ENCODE peak calls at places on chromosomes 12 and 14, in four cellular contexts. One of them, this sample, is unnamed.
A peak's percentile ranks its signal among the peaks of the same experiment; 100 is the strongest.

GRCh38 chr12:50579757-50580267 is 75.0 kb downstream of the DIP2B start:
- DNase-seq in HCT116: no peak
- DNase-seq in H1: no peak
- DNase-seq in GM12878: peak; percentile 40
- DNase-seq in this sample: no peak

GRCh38 chr12:10170199-10170598 is 1.7 kb downstream of the OLR1 start:
- DNase-seq in HCT116: no peak
- DNase-seq in H1: no peak
- DNase-seq in GM12878: no peak
- DNase-seq in this sample: no peak

GRCh38 chr14:94307410-94307992 is 14.4 kb upstream of the SERPINA10 start:
- DNase-seq in HCT116: peak; percentile 28
- DNase-seq in H1: no peak
- DNase-seq in GM12878: no peak
- DNase-seq in this sample: peak; percentile 13

GRCh38 chr12:6462234-6462995 is 8.1 kb downstream of the VAMP1 start:
- DNase-seq in HCT116: no peak
- DNase-seq in H1: no peak
- DNase-seq in GM12878: no peak
- DNase-seq in this sample: no peak

GRCh38 chr14:24612186-24612585 is 2.7 kb upstream of the GZMH start:
- DNase-seq in HCT116: no peak
- DNase-seq in H1: no peak
- DNase-seq in GM12878: no peak
- DNase-seq in this sample: no peak

GRCh38 chr14:64137657-64138290 is 156.4 kb downstream of the ESR2 start:
- DNase-seq in HCT116: no peak
- DNase-seq in H1: no peak
- DNase-seq in GM12878: no peak
- DNase-seq in this sample: no peak

GRCh38 chr12:128727461-128727860 is 96.3 kb downstream of the SLC15A4 start:
- DNase-seq in HCT116: no peak
- DNase-seq in H1: no peak
- DNase-seq in GM12878: no peak
- DNase-seq in this sample: no peak

GRCh38 chr12:124592050-124592449 is 24.6 kb upstream of the NCOR2 start:
- DNase-seq in HCT116: no peak
- DNase-seq in H1: no peak
- DNase-seq in GM12878: no peak
- DNase-seq in this sample: no peak

GRCh38 chr12:49342914-49343731 is 3.6 kb upstream of the DNAJC22 start:
- DNase-seq in HCT116: no peak
- DNase-seq in H1: no peak
- DNase-seq in GM12878: no peak
- DNase-seq in this sample: no peak

GRCh38 chr14:73771848-73772705 is 57.9 kb upstream of the PNMA1 start:
- DNase-seq in HCT116: no peak
- DNase-seq in H1: peak; percentile 43
- DNase-seq in GM12878: peak; percentile 85
- DNase-seq in this sample: peak; percentile 81

GRCh38 chr12:9943244-9943643 is 11.1 kb upstream of the CLEC2A start:
- DNase-seq in HCT116: no peak
- DNase-seq in H1: no peak
- DNase-seq in GM12878: no peak
- DNase-seq in this sample: no peak

GRCh38 chr12:106248177-106248848 is 493 bp upstream of the CKAP4 start:
- DNase-seq in HCT116: no peak
- DNase-seq in H1: no peak
- DNase-seq in GM12878: no peak
- DNase-seq in this sample: no peak

GRCh38 chr12:89730060-89730459 is 21.4 kb upstream of the ATP2B1 start:
- DNase-seq in HCT116: no peak
- DNase-seq in H1: no peak
- DNase-seq in GM12878: no peak
- DNase-seq in this sample: no peak

GRCh38 chr14:29390046-29390841 is 537.4 kb downstream of the PRKD1 start:
- DNase-seq in HCT116: no peak
- DNase-seq in H1: no peak
- DNase-seq in GM12878: no peak
- DNase-seq in this sample: no peak

GRCh38 chr12:57319678-57320469 is 68.9 kb upstream of the STAC3 start:
- DNase-seq in HCT116: no peak
- DNase-seq in H1: no peak
- DNase-seq in GM12878: no peak
- DNase-seq in this sample: no peak

GRCh38 chr12:42447371-42447786 is 121.4 kb downstream of the PPHLN1 start:
- DNase-seq in HCT116: no peak
- DNase-seq in H1: no peak
- DNase-seq in GM12878: no peak
- DNase-seq in this sample: no peak

GRCh38 chr12:12616512-12617275 is 5.0 kb downstream of the CREBL2 start:
- DNase-seq in HCT116: no peak
- DNase-seq in H1: no peak
- DNase-seq in GM12878: no peak
- DNase-seq in this sample: no peak

GRCh38 chr14:104081951-104082464 is 3.5 kb upstream of the ASPG start:
- DNase-seq in HCT116: no peak
- DNase-seq in H1: no peak
- DNase-seq in GM12878: no peak
- DNase-seq in this sample: no peak

GRCh38 chr12:102911320-102911719 is 5.7 kb downstream of the PAH start:
- DNase-seq in HCT116: no peak
- DNase-seq in H1: no peak
- DNase-seq in GM12878: no peak
- DNase-seq in this sample: no peak

GRCh38 chr12:49776413-49776812 is 35.1 kb downstream of the TMBIM6 start:
- DNase-seq in HCT116: peak; percentile 72
- DNase-seq in H1: peak; percentile 60
- DNase-seq in GM12878: no peak
- DNase-seq in this sample: peak; percentile 78

GRCh38 chr14:98803196-98803595 is 468.8 kb downstream of the BCL11B start:
- DNase-seq in HCT116: no peak
- DNase-seq in H1: no peak
- DNase-seq in GM12878: no peak
- DNase-seq in this sample: no peak

GRCh38 chr12:121810833-121811433 is 7.1 kb downstream of the SETD1B start:
- DNase-seq in HCT116: no peak
- DNase-seq in H1: no peak
- DNase-seq in GM12878: no peak
- DNase-seq in this sample: no peak

GRCh38 chr14:69632752-69633151 is 21.4 kb downstream of the SUSD6 start:
- DNase-seq in HCT116: no peak
- DNase-seq in H1: no peak
- DNase-seq in GM12878: no peak
- DNase-seq in this sample: no peak

GRCh38 chr12:87661770-87662402 is 367.3 kb downstream of the C12orf50 start:
- DNase-seq in HCT116: no peak
- DNase-seq in H1: no peak
- DNase-seq in GM12878: no peak
- DNase-seq in this sample: no peak

GRCh38 chr14:76055330-76055729 is 69.8 kb downstream of the IFT43 start:
- DNase-seq in HCT116: no peak
- DNase-seq in H1: no peak
- DNase-seq in GM12878: no peak
- DNase-seq in this sample: no peak

GRCh38 chr14:103551338-103551762 is 11.1 kb downstream of the BAG5 start:
- DNase-seq in HCT116: no peak
- DNase-seq in H1: no peak
- DNase-seq in GM12878: no peak
- DNase-seq in this sample: no peak

GRCh38 chr12:64780220-64780530 is 21.0 kb upstream of the GNS start:
- DNase-seq in HCT116: no peak
- DNase-seq in H1: no peak
- DNase-seq in GM12878: no peak
- DNase-seq in this sample: no peak

GRCh38 chr12:64782181-64782580 is 23.0 kb upstream of the GNS start:
- DNase-seq in HCT116: no peak
- DNase-seq in H1: no peak
- DNase-seq in GM12878: no peak
- DNase-seq in this sample: no peak

GRCh38 chr12:64780531-64781373 is 21.5 kb upstream of the GNS start:
- DNase-seq in HCT116: no peak
- DNase-seq in H1: no peak
- DNase-seq in GM12878: no peak
- DNase-seq in this sample: peak; percentile 32

GRCh38 chr12:64779349-64779974 is 20.3 kb upstream of the GNS start:
- DNase-seq in HCT116: no peak
- DNase-seq in H1: no peak
- DNase-seq in GM12878: no peak
- DNase-seq in this sample: no peak

GRCh38 chr12:64781374-64782029 is 22.3 kb upstream of the GNS start:
- DNase-seq in HCT116: no peak
- DNase-seq in H1: no peak
- DNase-seq in GM12878: no peak
- DNase-seq in this sample: no peak
- TF ChIP-seq EGR1 in HCT116: no peak
- TF ChIP-seq EGR1 in H1: no peak
- TF ChIP-seq EGR1 in GM12878: no peak
- TF ChIP-seq EGR1 in this sample: no peak

GRCh38 chr12:123571343-123571813 is 13.0 kb upstream of the TMED2 start:
- DNase-seq in HCT116: peak; percentile 33
- DNase-seq in H1: no peak
- DNase-seq in GM12878: no peak
- DNase-seq in this sample: peak; percentile 61
- H2AFZ ChIP-seq in HCT116: peak overlapping the region; percentile 99
- H2AFZ ChIP-seq in H1: peak overlapping the region; percentile 94
- H2AFZ ChIP-seq in GM12878: no peak overlapping the region
- H2AFZ ChIP-seq in this sample: peak overlapping the region; percentile 88

GRCh38 chr14:32331227-32331597 is 2.1 kb downstream of the AKAP6 start:
- DNase-seq in HCT116: no peak
- DNase-seq in H1: no peak
- DNase-seq in GM12878: no peak
- DNase-seq in this sample: peak; percentile 58
- TF ChIP-seq EGR1 in HCT116: no peak
- TF ChIP-seq EGR1 in H1: no peak
- TF ChIP-seq EGR1 in GM12878: no peak
- TF ChIP-seq EGR1 in this sample: no peak

DNA sequence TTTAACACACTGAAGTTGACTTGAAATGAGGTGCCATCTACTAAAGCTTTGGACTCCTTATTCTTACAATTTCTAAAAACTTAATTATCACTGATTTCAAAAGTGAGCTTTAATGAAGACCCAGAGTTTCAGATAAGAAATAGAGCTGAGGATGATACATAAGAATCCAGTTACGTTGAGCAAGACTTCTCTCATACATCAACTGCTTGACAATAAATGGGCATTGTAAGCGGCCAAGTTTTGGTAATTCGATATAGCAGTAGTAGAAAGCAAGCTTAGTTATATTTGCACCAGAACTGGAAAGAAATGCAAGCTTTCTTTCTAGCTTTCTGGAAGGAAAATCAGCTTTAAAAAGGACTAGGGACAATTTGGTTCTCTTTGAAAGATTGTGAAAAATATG is 1359.6 kb downstream of the FSCB start:
- DNase-seq in HCT116: no peak
- DNase-seq in H1: no peak
- DNase-seq in GM12878: no peak
- DNase-seq in this sample: no peak
- H2AFZ ChIP-seq in HCT116: no peak overlapping the region
- H2AFZ ChIP-seq in H1: peak overlapping the region; percentile 57
- H2AFZ ChIP-seq in GM12878: no peak overlapping the region
- H2AFZ ChIP-seq in this sample: no peak overlapping the region

DNA sequence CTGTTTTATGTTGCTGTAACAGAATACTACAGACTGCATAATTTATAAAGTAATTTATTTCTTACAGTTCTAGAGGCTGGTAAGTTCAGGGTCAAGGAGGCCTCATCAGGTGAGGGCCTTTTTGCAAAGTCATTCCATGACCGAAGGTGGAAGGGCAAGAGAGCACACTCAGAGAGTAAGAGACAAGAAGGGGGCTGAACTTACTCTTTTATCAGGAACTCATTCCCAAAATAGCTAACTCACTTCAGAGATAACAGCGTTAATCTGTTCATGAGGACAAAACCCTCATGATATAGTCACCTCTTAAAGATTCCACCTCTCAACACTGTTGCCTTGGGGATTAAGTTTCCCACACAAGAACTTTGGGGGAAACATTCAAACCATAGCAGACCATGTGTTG is 51.5 kb upstream of the RNU6-7 start:
- DNase-seq in HCT116: no peak
- DNase-seq in H1: no peak
- DNase-seq in GM12878: no peak
- DNase-seq in this sample: no peak
- TF ChIP-seq EGR1 in HCT116: no peak
- TF ChIP-seq EGR1 in H1: no peak
- TF ChIP-seq EGR1 in GM12878: no peak
- TF ChIP-seq EGR1 in this sample: no peak